ENCODE peak calls at places on chromosome 22, in four cellular contexts. N is CD8-positive, alpha-beta T cell; P is cardiac fibroblast; M is OCI-M1. W is an unnamed sample.

GRCh38 chr22:35150163-35151107 is 84.5 kb downstream of the ISX start:
- DNase-seq in N (peak), P (peak), M (peak), W (peak)

GRCh38 chr22:43015677-43016042 is 711 bp upstream of the PACSIN2 start:
- DNase-seq in N (no peak), P (no peak), M (no peak), W (no peak)

GRCh38 chr22:40008726-40009125 is 14.0 kb downstream of the FAM83F start:
- DNase-seq in N (no peak), P (no peak), M (no peak), W (no peak)

GRCh38 chr22:30637701-30638114 is 2.1 kb downstream of the SLC35E4 start:
- DNase-seq in N (no peak), P (peak), M (no peak), W (no peak)

GRCh38 chr22:19430890-19431541 is 517 bp downstream of the HIRA start:
- DNase-seq in N (no peak), P (peak), M (peak), W (peak)

GRCh38 chr22:36162127-36163034 is 1.8 kb upstream of the APOL3 start:
- DNase-seq in N (no peak), P (no peak), M (no peak), W (peak)

GRCh38 chr22:42611076-42611475 is 3.6 kb downstream of the POLDIP3 start:
- DNase-seq in N (no peak), P (peak), M (no peak), W (peak)

GRCh38 chr22:32233091-32233490 is 22.1 kb downstream of the SLC5A4 start:
- DNase-seq in N (no peak), P (no peak), M (no peak), W (no peak)

GRCh38 chr22:48760481-48761238 is 1067.0 kb downstream of the BRD1 start:
- DNase-seq in N (no peak), P (no peak), M (no peak), W (no peak)

GRCh38 chr22:20548806-20549205 is 41.4 kb downstream of the MED15 start:
- DNase-seq in N (no peak), P (no peak), M (no peak), W (no peak)

GRCh38 chr22:42436402-42436801 is 4.2 kb upstream of the NFAM1 start:
- DNase-seq in N (no peak), P (no peak), M (no peak), W (no peak)

GRCh38 chr22:17587631-17588030 is 24.3 kb downstream of the SLC25A18 start:
- DNase-seq in N (no peak), P (no peak), M (no peak), W (no peak)

GRCh38 chr22:36156515-36157419 is 3.8 kb downstream of the APOL3 start:
- DNase-seq in N (peak), P (peak), M (peak), W (peak)

GRCh38 chr22:20180640-20181039 is 29.8 kb upstream of the CCDC188 start:
- DNase-seq in N (no peak), P (no peak), M (no peak), W (no peak)

GRCh38 chr22:24706050-24706449 is 68.5 kb downstream of the PIWIL3 start:
- DNase-seq in N (no peak), P (no peak), M (peak), W (no peak)

W was measured in NB4.